ENCODE peak calls at places on chromosomes 11 and 22, in four cellular contexts. V is GM20000, W is epithelial cell of esophagus, F is pancreas. X is an unnamed sample.

GRCh38 chr11:10331548-10332289 is 26.8 kb downstream of the ADM start:
- DNase-seq in F (no peak), V (no peak), W (no peak), X (no peak)

GRCh38 chr11:99277281-99277680 is 256.5 kb downstream of the CNTN5 start:
- DNase-seq in F (no peak), W (peak), V (no peak), X (no peak)

GRCh38 chr11:20363149-20363499 is 390 bp upstream of the HTATIP2 start:
- DNase-seq in W (no peak), F (no peak), V (no peak), X (no peak)

GRCh38 chr22:50306753-50307749 is at the start of gene PLXNB2:
- DNase-seq in V (peak), W (peak), F (peak), X (no peak)

GRCh38 chr11:65209711-65210360 is 28.1 kb downstream of the CAPN1 start:
- DNase-seq in F (no peak), W (no peak), V (no peak), X (no peak)

GRCh38 chr11:22263613-22264012 is 70.7 kb downstream of the ANO5 start:
- DNase-seq in V (no peak), F (no peak), W (no peak), X (no peak)

GRCh38 chr11:111097191-111097590 is 148.3 kb upstream of the POU2AF2 start:
- DNase-seq in W (peak), F (no peak), V (no peak), X (no peak)

GRCh38 chr22:49983148-49984042 is 22.8 kb downstream of the PIM3 start:
- DNase-seq in F (peak), V (peak), W (no peak), X (peak)

GRCh38 chr11:71263391-71263790 is 11.0 kb upstream of the SHANK2 start:
- DNase-seq in F (no peak), V (no peak), W (no peak), X (no peak)

GRCh38 chr11:69825037-69825834 is 6.0 kb upstream of the FGF3 start:
- DNase-seq in V (no peak), W (peak), F (peak), X (no peak)

DNA sequence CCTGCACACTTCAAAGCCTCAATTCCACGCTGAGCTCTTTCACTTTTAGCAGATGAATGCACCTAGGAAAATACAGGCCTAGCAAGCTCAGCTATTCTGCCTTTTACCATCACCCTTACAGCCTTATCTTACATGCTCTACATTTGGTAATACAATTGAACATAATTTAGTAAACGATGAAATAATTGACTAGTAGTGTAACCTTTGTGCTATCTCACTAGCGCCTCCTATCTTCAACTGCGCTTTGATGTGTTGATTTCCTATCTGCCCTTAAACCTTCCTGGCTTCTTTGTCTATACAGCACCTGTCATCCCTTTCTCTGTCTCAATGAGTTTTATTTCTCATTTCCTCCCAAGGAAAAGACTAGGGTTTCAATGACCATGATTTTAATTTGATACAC is 149.7 kb downstream of the LRRC4C start:
- DNase-seq in F (no peak), V (no peak), W (no peak), X (no peak)
- TF ChIP-seq CTCF in F (no peak), V (no peak), W (no peak), X (no peak)

GRCh38 chr11:13368041-13368446 is 90.5 kb downstream of the BMAL1 start:
- DNase-seq in F (no peak), V (no peak), W (peak), X (no peak)

GRCh38 chr11:13364388-13364787 is 86.8 kb downstream of the BMAL1 start:
- DNase-seq in F (no peak), V (no peak), W (peak), X (no peak)

GRCh38 chr11:13366266-13367026 is 88.9 kb downstream of the BMAL1 start:
- DNase-seq in W (no peak), V (peak), F (no peak), X (no peak)

GRCh38 chr11:13362596-13363109 is 85.1 kb downstream of the BMAL1 start:
- DNase-seq in W (no peak), V (no peak), F (no peak), X (no peak)

DNA sequence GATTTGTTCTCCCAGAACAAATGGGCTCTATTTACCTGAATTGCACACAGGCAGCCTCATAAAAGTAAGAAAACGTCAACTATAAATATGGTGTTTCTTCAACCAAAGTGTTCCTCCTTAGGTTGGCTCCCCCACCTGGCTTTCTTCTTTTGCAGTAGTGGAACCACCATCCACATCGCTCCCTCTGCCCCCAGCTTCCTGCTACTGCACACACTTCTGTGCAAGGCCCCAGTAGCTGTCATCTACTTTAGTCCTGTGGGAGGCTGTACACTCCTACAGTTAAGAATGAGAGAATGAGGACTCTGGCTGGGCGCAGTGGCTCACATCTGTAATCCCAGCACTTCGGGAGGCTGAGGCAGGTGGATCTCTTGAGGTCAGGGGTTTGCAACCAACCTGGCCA is 89.5 kb downstream of the BMAL1 start:
- DNase-seq in W (no peak), V (no peak), F (no peak), X (no peak)
- TF ChIP-seq CTCF in W (no peak), V (no peak), F (no peak), X (no peak)

GRCh38 chr22:22109693-22110466 is 127.3 kb upstream of the TOP3B start:
- DNase-seq in W (no peak), F (no peak), V (no peak), X (no peak)
- TF ChIP-seq CTCF in W (peak), F (no peak), V (no peak), X (no peak)

GRCh38 chr22:20060700-20061480 is 19.2 kb upstream of the DGCR8 start:
- DNase-seq in F (no peak), W (no peak), V (no peak), X (no peak)
- TF ChIP-seq CTCF in F (no peak), W (no peak), V (no peak), X (no peak)

DNA sequence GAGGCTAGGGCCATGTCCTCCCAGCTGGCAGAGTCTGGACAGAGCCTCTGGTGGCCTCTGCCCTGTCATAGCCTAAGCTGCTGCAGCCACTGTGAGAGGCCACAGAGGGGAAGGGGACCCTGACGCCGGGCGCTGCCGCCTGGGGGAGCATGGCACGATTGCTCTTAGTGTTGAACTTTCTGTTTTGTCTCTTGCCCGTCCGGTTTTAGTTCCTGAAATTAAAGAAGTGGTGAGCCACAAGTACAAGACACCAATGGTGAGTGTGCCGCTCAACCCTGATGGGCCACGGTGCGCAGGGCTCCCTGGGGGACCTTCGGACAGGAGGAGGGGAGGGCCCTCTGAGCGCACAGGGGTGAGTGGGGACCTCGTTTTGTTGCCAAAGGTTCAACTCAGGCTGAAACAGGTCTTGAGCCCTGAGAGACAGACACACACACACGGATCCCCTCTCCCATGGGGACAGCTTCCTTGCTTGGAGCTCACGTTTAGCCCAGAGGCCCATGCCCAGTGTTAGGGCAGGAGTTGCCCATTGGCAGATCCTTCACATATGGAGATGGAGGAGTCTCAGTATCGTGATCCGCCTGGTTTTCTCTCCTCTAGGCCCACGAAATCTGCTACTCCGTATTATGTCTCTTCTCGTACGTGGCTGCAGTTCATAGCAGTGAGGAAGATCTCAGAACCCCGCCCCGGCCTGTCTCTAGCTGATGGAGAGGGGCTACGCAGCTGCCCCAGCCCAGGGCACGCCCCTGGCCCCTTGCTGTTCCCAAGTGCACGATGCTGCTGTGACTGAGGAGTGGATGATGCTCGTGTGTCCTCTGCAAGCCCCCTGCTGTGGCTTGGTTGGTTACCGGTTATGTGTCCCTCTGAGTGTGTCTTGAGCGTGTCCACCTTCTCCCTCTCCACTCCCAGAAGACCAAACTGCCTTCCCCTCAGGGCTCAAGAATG is 23.8 kb downstream of the MYBPC3 start:
- DNase-seq in W (no peak), F (no peak), V (peak), X (peak)
- TF ChIP-seq CTCF in W (no peak), F (no peak), V (no peak), X (no peak)

DNA sequence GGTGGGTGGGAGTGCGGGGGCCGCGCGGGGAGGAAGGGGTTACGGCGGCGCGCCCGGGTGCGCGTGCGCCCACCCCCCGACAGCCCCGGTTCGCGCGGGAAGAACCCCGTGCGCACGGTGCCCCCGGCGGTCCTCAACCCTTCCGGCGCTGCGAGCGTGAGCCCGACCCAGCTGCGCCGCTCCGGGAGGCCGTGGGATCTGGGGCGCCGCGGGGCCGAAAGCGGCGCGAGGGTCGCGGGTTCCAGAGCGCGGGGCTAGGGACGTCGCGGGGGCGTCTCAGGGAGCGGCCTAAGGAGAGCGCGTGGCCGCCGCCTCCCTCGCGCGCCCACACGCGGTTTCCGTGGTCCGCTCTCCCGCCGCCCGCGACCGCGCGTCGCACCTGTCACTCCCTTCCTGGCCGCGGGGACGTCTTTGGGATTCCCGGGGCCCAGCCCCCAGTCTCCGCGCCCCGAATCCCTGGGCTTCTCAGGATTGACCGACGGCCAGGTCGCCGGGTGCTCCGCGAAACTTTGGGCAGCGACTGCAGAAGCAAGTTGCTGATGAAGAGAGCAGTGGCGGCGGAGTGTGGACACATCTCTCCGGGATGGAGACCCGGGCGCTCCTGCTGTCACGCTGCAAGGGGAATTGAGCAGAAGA is 582 bp downstream of the SREBF2 start:
- DNase-seq in F (peak), W (no peak), V (peak), X (peak)
- TF ChIP-seq CTCF in F (no peak), W (no peak), V (no peak), X (no peak)

GRCh38 chr22:44365196-44365802 is 52.5 kb upstream of the SHISAL1 start:
- DNase-seq in W (peak), F (peak), V (no peak), X (no peak)
- TF ChIP-seq CTCF in W (no peak), F (no peak), V (no peak), X (no peak)

GRCh38 chr11:2866178-2866577 is 19.4 kb downstream of the CDKN1C start:
- DNase-seq in W (no peak), V (no peak), F (no peak), X (no peak)

GRCh38 chr11:2869561-2870427 is 15.8 kb downstream of the CDKN1C start:
- DNase-seq in V (no peak), F (no peak), W (no peak), X (no peak)

GRCh38 chr11:2867142-2867541 is 18.4 kb downstream of the CDKN1C start:
- DNase-seq in V (no peak), W (no peak), F (no peak), X (no peak)

GRCh38 chr11:2868604-2869526 is 16.7 kb downstream of the CDKN1C start:
- DNase-seq in V (no peak), F (no peak), W (no peak), X (no peak)

DNA sequence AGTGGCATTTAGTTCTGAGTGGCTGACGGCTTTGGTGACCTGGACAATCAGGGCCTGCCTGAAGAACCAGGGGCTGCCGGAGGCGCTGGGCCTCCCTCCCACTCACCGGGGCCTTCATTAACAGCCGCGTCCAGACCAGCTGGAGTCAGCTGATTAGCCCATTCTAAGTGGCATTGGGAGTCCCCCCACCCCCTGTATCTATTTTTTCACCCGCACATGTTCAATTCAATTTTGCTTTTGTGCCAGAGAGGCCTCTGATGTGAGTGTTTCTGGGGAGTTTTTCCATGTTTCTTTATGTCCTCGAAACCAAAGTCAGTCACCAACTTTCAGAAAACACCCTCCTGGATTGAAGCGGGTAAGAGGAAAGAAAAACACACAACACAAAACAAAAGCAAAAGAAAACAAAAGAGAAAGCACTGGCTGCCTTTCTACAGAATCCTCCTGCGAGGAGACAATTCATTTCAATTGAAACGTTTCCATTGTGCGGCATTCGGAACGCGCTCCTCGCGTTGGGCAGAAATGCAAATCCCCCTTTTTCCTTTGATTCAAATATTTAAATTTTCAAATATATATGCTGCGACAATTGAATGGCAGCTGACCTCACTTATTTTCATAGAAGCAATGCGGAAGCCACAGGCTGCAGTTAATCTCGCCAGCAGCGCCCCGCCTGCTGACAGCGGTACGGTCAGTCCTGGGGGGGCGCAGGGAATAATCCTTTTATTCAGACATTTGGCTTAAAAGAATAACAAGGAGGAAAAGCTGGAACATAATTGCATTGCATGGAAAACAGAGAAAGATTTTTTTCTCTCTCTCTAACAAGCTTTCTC is 17.6 kb downstream of the CDKN1C start:
- DNase-seq in F (no peak), W (no peak), V (no peak), X (no peak)
- TF ChIP-seq CTCF in F (no peak), W (no peak), V (no peak), X (no peak)